ENCODE peak calls at places on chromosome 6, in six cellular contexts. One of them, this sample, is unnamed.

GRCh38 chr6:150211700-150212615 is 69.1 kb downstream of the PPP1R14C start:
- DNase-seq in HepG2: no peak
- DNase-seq in prostate gland: no peak
- DNase-seq in lower lobe of right lung: no peak
- DNase-seq in HCT116: no peak
- DNase-seq in small intestine: no peak
- DNase-seq in this sample: no peak

GRCh38 chr6:46453756-46454316 is 37.4 kb downstream of the RCAN2 start:
- DNase-seq in small intestine: no peak
- DNase-seq in HCT116: no peak
- DNase-seq in HepG2: no peak
- DNase-seq in prostate gland: no peak
- DNase-seq in lower lobe of right lung: no peak
- DNase-seq in this sample: no peak

GRCh38 chr6:72967329-72967728 is 258.0 kb downstream of the KHDC1L start:
- DNase-seq in lower lobe of right lung: no peak
- DNase-seq in prostate gland: no peak
- DNase-seq in small intestine: no peak
- DNase-seq in HepG2: no peak
- DNase-seq in HCT116: no peak
- DNase-seq in this sample: no peak

GRCh38 chr6:90941885-90942284 is 355.0 kb upstream of the MAP3K7 start:
- DNase-seq in HepG2: no peak
- DNase-seq in HCT116: no peak
- DNase-seq in small intestine: no peak
- DNase-seq in lower lobe of right lung: no peak
- DNase-seq in prostate gland: no peak
- DNase-seq in this sample: no peak

GRCh38 chr6:159045826-159046225 is 1.0 kb upstream of the TAGAP start:
- DNase-seq in HepG2: no peak
- DNase-seq in prostate gland: no peak
- DNase-seq in small intestine: no peak
- DNase-seq in lower lobe of right lung: no peak
- DNase-seq in HCT116: no peak
- DNase-seq in this sample: no peak

GRCh38 chr6:129875610-129876515 is 14.7 kb upstream of the TMEM244 start:
- DNase-seq in HCT116: no peak
- DNase-seq in small intestine: no peak
- DNase-seq in prostate gland: no peak
- DNase-seq in HepG2: no peak
- DNase-seq in lower lobe of right lung: no peak
- DNase-seq in this sample: no peak

GRCh38 chr6:136317023-136317649 is 27.5 kb upstream of the BCLAF1 start:
- DNase-seq in small intestine: peak; percentile 78
- DNase-seq in HepG2: peak; percentile 62
- DNase-seq in HCT116: peak; percentile 71
- DNase-seq in prostate gland: peak; percentile 67
- DNase-seq in lower lobe of right lung: no peak
- DNase-seq in this sample: no peak

GRCh38 chr6:56842602-56843475 is 112.1 kb upstream of the BEND6 start:
- DNase-seq in HepG2: no peak
- DNase-seq in small intestine: no peak
- DNase-seq in prostate gland: no peak
- DNase-seq in HCT116: no peak
- DNase-seq in lower lobe of right lung: peak; percentile 60
- DNase-seq in this sample: peak; percentile 79

GRCh38 chr6:18240230-18240629 is 24.1 kb downstream of the DEK start:
- DNase-seq in HepG2: no peak
- DNase-seq in prostate gland: no peak
- DNase-seq in lower lobe of right lung: no peak
- DNase-seq in HCT116: no peak
- DNase-seq in small intestine: no peak
- DNase-seq in this sample: no peak

GRCh38 chr6:164337024-164337924 is 922.8 kb downstream of the QKI start:
- DNase-seq in HepG2: no peak
- DNase-seq in lower lobe of right lung: no peak
- DNase-seq in HCT116: no peak
- DNase-seq in prostate gland: no peak
- DNase-seq in small intestine: no peak
- DNase-seq in this sample: no peak

GRCh38 chr6:120405947-120406346 is 928.3 kb downstream of the TBC1D32 start:
- DNase-seq in HepG2: no peak
- DNase-seq in small intestine: no peak
- DNase-seq in lower lobe of right lung: no peak
- DNase-seq in prostate gland: no peak
- DNase-seq in HCT116: peak; percentile 13
- DNase-seq in this sample: no peak

GRCh38 chr6:28225056-28225834 is at the start of gene ZSCAN9:
- DNase-seq in small intestine: peak; percentile 75
- DNase-seq in HCT116: peak; percentile 87
- DNase-seq in prostate gland: peak; percentile 78
- DNase-seq in lower lobe of right lung: peak; percentile 90
- DNase-seq in HepG2: peak; percentile 86
- DNase-seq in this sample: peak; percentile 90

GRCh38 chr6:120354452-120355098 is 979.7 kb downstream of the TBC1D32 start:
- DNase-seq in small intestine: no peak
- DNase-seq in HCT116: no peak
- DNase-seq in HepG2: no peak
- DNase-seq in prostate gland: no peak
- DNase-seq in lower lobe of right lung: no peak
- DNase-seq in this sample: no peak

GRCh38 chr6:167341665-167342655 is 17.1 kb downstream of the TTLL2 start:
- DNase-seq in HepG2: peak; percentile 100
- DNase-seq in lower lobe of right lung: no peak
- DNase-seq in HCT116: no peak
- DNase-seq in prostate gland: no peak
- DNase-seq in small intestine: no peak
- DNase-seq in this sample: no peak

GRCh38 chr6:37049990-37050853 is 44.8 kb downstream of the FGD2 start:
- DNase-seq in lower lobe of right lung: peak; percentile 91
- DNase-seq in prostate gland: no peak
- DNase-seq in HCT116: no peak
- DNase-seq in small intestine: peak; percentile 54
- DNase-seq in HepG2: no peak
- DNase-seq in this sample: peak; percentile 86

DNA sequence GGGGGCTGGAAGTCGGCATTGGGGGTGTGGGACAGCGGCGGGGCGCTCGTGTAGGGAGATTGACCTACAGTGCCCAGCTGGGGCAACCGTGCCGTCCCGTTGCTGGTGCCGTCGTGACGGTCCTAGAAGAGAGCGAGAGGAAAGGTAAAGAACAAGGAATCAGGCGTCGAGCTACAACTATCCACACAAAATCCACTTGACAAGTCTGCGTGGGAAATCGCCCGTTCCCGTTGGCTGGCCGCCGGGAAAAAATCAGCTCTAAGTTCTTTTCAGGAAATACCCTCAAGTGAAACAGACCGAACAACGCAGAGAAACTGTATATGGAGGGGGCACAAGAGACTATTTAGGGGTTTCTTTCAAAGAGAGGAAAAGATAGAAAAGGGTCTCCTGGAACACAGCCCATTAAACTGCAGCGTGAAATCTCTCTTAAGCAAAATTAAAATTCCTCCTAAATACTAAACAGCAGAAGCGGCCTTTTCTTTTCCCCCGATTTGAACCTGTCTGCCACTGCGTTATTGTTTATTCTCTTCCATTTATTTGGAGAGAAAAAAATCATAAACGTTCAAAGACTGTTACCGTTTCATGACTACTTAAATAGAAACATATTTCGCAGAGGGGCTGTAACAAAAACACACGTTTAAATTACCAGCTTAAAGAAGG is 4.5 kb downstream of the TFAP2A start:
- DNase-seq in prostate gland: no peak
- DNase-seq in HepG2: no peak
- DNase-seq in lower lobe of right lung: no peak
- DNase-seq in small intestine: no peak
- DNase-seq in HCT116: no peak
- DNase-seq in this sample: no peak
- H3K4me3 ChIP-seq in prostate gland: peak overlapping the region; percentile 81
- H3K4me3 ChIP-seq in HepG2: no peak overlapping the region
- H3K4me3 ChIP-seq in lower lobe of right lung: no peak overlapping the region
- H3K4me3 ChIP-seq in small intestine: no peak overlapping the region
- H3K4me3 ChIP-seq in HCT116: no peak overlapping the region
- H3K4me3 ChIP-seq in this sample: no peak overlapping the region

GRCh38 chr6:111573892-111574800 is 31.5 kb downstream of the TRAF3IP2 start:
- DNase-seq in HepG2: no peak
- DNase-seq in prostate gland: no peak
- DNase-seq in small intestine: no peak
- DNase-seq in HCT116: no peak
- DNase-seq in lower lobe of right lung: no peak
- DNase-seq in this sample: peak; percentile 71

GRCh38 chr6:111576302-111576701 is 29.4 kb downstream of the TRAF3IP2 start:
- DNase-seq in HepG2: no peak
- DNase-seq in small intestine: no peak
- DNase-seq in lower lobe of right lung: no peak
- DNase-seq in HCT116: no peak
- DNase-seq in prostate gland: no peak
- DNase-seq in this sample: no peak

GRCh38 chr6:111569951-111570350 is 35.7 kb downstream of the TRAF3IP2 start:
- DNase-seq in lower lobe of right lung: no peak
- DNase-seq in HCT116: no peak
- DNase-seq in small intestine: no peak
- DNase-seq in HepG2: no peak
- DNase-seq in prostate gland: no peak
- DNase-seq in this sample: no peak

GRCh38 chr6:111573118-111573883 is 32.4 kb downstream of the TRAF3IP2 start:
- DNase-seq in HepG2: no peak
- DNase-seq in HCT116: no peak
- DNase-seq in small intestine: no peak
- DNase-seq in lower lobe of right lung: no peak
- DNase-seq in prostate gland: peak; percentile 78
- DNase-seq in this sample: no peak

DNA sequence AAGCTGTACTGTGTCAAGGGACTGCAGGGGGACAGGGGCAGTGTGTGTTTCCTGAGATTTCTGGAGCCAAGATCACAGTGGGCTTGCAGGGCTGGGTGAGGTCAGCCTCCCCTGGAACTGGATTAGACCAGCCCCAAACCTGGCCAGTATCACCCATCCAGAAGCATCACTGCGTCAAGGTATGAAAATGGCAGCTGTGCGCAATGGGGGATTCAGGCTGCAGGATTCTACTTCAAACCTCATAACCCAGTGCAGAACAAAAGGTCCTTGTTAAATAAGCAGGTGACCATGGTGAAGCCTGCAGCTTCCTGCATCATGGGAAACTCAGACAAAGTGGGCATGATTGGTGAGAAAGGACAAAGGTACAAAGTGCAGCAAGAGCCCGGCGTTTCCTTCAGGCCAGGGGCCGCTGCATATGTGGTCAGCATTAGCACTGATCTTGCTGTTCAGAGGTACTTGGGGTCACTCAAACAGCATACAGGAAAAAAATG is 33.4 kb downstream of the TRAF3IP2 start:
- DNase-seq in lower lobe of right lung: no peak
- DNase-seq in prostate gland: no peak
- DNase-seq in HepG2: peak; percentile 97
- DNase-seq in HCT116: no peak
- DNase-seq in small intestine: no peak
- DNase-seq in this sample: no peak
- H3K27ac ChIP-seq in lower lobe of right lung: no peak overlapping the region
- H3K27ac ChIP-seq in prostate gland: no peak overlapping the region
- H3K27ac ChIP-seq in HepG2: peak overlapping the region; percentile 74
- H3K27ac ChIP-seq in HCT116: no peak overlapping the region
- H3K27ac ChIP-seq in small intestine: no peak overlapping the region
- H3K27ac ChIP-seq in this sample: no peak overlapping the region

DNA sequence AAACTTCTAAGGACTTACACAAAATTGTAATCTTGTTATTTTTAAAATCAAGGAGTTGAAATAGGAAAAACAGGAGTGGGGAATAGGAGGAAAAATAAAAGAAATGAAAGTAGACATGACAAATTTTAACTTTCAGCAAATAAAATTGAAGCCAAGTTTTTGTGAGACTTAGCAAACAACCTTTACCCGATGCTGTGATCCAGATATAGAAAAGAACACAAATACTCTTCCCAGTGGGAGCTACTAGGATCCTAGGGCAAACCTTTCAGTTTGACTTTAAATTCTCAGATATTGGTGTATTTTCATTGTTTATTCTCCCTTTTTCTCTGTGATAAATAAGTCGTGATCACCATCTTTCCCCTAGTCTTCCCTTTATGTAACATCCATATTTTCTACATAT is 968.7 kb upstream of the CITED2 start:
- DNase-seq in prostate gland: no peak
- DNase-seq in HepG2: no peak
- DNase-seq in lower lobe of right lung: no peak
- DNase-seq in small intestine: no peak
- DNase-seq in HCT116: no peak
- DNase-seq in this sample: no peak
- H3K4me1 ChIP-seq in prostate gland: no peaks in the 10 kb centered on the region
- H3K4me1 ChIP-seq in HepG2: no peaks in the 10 kb centered on the region
- H3K4me1 ChIP-seq in lower lobe of right lung: no peaks in the 10 kb centered on the region
- H3K4me1 ChIP-seq in small intestine: no peaks in the 10 kb centered on the region
- H3K4me1 ChIP-seq in HCT116: no peaks in the 10 kb centered on the region
- H3K4me1 ChIP-seq in this sample: peaks cover 2% of the 10 kb centered on the region

GRCh38 chr6:107821591-107821990 is 2.5 kb downstream of the SCML4 start:
- DNase-seq in HepG2: no peak
- DNase-seq in prostate gland: no peak
- DNase-seq in small intestine: no peak
- DNase-seq in lower lobe of right lung: no peak
- DNase-seq in HCT116: no peak
- DNase-seq in this sample: no peak

GRCh38 chr6:107819217-107819616 is 4.9 kb downstream of the SCML4 start:
- DNase-seq in HepG2: no peak
- DNase-seq in prostate gland: no peak
- DNase-seq in lower lobe of right lung: no peak
- DNase-seq in HCT116: no peak
- DNase-seq in small intestine: no peak
- DNase-seq in this sample: no peak

GRCh38 chr6:107819976-107820551 is 4.0 kb downstream of the SCML4 start:
- DNase-seq in small intestine: no peak
- DNase-seq in HepG2: no peak
- DNase-seq in HCT116: no peak
- DNase-seq in lower lobe of right lung: no peak
- DNase-seq in prostate gland: peak; percentile 12
- DNase-seq in this sample: no peak

GRCh38 chr6:107822154-107823046 is 1.7 kb downstream of the SCML4 start:
- DNase-seq in lower lobe of right lung: no peak
- DNase-seq in HepG2: no peak
- DNase-seq in prostate gland: no peak
- DNase-seq in HCT116: no peak
- DNase-seq in small intestine: peak; percentile 75
- DNase-seq in this sample: no peak

DNA sequence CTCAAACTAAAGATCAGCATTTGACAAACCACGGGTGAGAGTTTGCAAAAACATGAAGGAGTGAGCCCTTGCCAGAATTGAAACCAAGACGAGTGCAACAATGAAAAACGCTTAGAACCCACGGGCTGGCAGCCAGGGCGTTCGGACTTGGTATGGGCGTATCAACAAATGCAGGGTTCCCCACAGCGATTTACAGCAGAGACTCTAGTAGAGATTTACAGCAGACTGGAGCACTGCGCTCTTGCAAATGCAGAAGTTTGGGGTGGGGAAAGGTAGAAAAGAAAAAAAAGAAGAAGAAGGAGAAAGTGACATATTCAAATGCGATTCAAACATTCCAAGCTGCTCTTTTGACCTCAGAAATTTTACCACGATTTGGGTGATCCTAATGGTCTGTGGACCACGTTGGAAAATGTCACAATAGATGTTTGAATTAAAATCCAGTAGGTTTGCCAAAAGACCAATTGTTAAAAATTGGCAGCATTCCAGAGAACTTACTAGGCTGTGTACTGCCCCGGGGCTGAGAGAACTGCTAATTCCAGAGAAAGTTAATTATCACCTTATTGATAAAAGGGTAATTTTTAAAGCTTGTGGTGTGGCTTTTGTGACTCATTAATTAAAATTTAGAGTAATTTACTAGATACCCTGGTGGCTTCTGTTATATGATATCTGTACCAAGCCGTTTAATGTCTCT is 3.4 kb downstream of the SCML4 start:
- DNase-seq in lower lobe of right lung: no peak
- DNase-seq in HCT116: no peak
- DNase-seq in prostate gland: no peak
- DNase-seq in small intestine: peak; percentile 63
- DNase-seq in HepG2: no peak
- DNase-seq in this sample: no peak
- H3K4me3 ChIP-seq in lower lobe of right lung: peak overlapping the region; percentile 27
- H3K4me3 ChIP-seq in HCT116: no peak overlapping the region
- H3K4me3 ChIP-seq in prostate gland: peak overlapping the region; percentile 2
- H3K4me3 ChIP-seq in small intestine: peak overlapping the region; percentile 29
- H3K4me3 ChIP-seq in HepG2: no peak overlapping the region
- H3K4me3 ChIP-seq in this sample: no peak overlapping the region